ENCODE peak calls at places on chromosomes 3 and 15, in six cellular contexts. F, Z, R, V, L and K are unnamed samples.

GRCh38 chr15:25250906-25251622 is 187.8 kb downstream of the UBE3A start:
- DNase-seq in F (no peak), Z (no peak), R (no peak), V (no peak), L (no peak), K (no peak)

GRCh38 chr3:50321844-50322385 is 630 bp downstream of the HYAL2 start:
- DNase-seq in F (no peak), Z (no peak), R (peak), V (no peak), L (no peak), K (no peak)

GRCh38 chr3:33394403-33395054 is 45.7 kb downstream of the UBP1 start:
- DNase-seq in F (no peak), Z (no peak), R (no peak), V (no peak), L (no peak), K (no peak)

GRCh38 chr15:59553879-59554735 is 57.5 kb upstream of the GCNT3 start:
- DNase-seq in F (no peak), Z (peak), R (peak), V (no peak), L (no peak), K (no peak)

GRCh38 chr3:177490626-177491025 is 293.3 kb upstream of the TBL1XR1 start:
- DNase-seq in F (no peak), Z (no peak), R (no peak), V (no peak), L (no peak), K (no peak)

GRCh38 chr15:77808581-77809198 is 176.0 kb upstream of the LINGO1 start:
- DNase-seq in F (no peak), Z (no peak), R (no peak), V (no peak), L (no peak), K (no peak)

GRCh38 chr3:71064288-71064975 is 519.1 kb downstream of the FOXP1 start:
- DNase-seq in F (no peak), Z (peak), R (peak), V (no peak), L (peak), K (no peak)

GRCh38 chr3:155313303-155313702 is 19.8 kb upstream of the STRIT1 start:
- DNase-seq in F (no peak), Z (no peak), R (no peak), V (no peak), L (no peak), K (no peak)

GRCh38 chr15:48975713-48976419 is 12.1 kb upstream of the SHC4 start:
- DNase-seq in F (peak), Z (peak), R (peak), V (no peak), L (peak), K (peak)

GRCh38 chr3:185979721-185980121 is 41.9 kb upstream of the TRA2B start:
- DNase-seq in F (no peak), Z (peak), R (no peak), V (no peak), L (no peak), K (no peak)

GRCh38 chr3:87949189-87949878 is 109.5 kb downstream of the CGGBP1 start:
- DNase-seq in F (no peak), Z (no peak), R (no peak), V (peak), L (no peak), K (no peak)

GRCh38 chr15:43795997-43796396 is 3.9 kb downstream of the SERF2 start:
- DNase-seq in F (no peak), Z (no peak), R (no peak), V (no peak), L (no peak), K (no peak)

GRCh38 chr3:82643948-82644347 is 882.5 kb upstream of the GBE1 start:
- DNase-seq in F (no peak), Z (peak), R (peak), V (no peak), L (no peak), K (peak)

GRCh38 chr15:58432421-58432820 is 630 bp downstream of the LIPC start:
- DNase-seq in F (no peak), Z (no peak), R (no peak), V (no peak), L (no peak), K (no peak)

GRCh38 chr15:77819841-77820728 is 187.4 kb upstream of the LINGO1 start:
- DNase-seq in F (peak), Z (peak), R (peak), V (no peak), L (peak), K (no peak)

GRCh38 chr3:197354195-197355059 is 56.0 kb upstream of the DLG1 start:
- DNase-seq in F (no peak), Z (no peak), R (no peak), V (peak), L (no peak), K (no peak)

GRCh38 chr15:50353251-50353998 is 1.6 kb downstream of the GABPB1 start:
- DNase-seq in F (no peak), Z (no peak), R (no peak), V (no peak), L (no peak), K (no peak)

GRCh38 chr15:66024998-66025397 is 155.7 kb downstream of the RAB11A start:
- DNase-seq in F (no peak), Z (no peak), R (no peak), V (no peak), L (no peak), K (no peak)

GRCh38 chr3:177703788-177704187 is 506.5 kb upstream of the TBL1XR1 start:
- DNase-seq in F (no peak), Z (no peak), R (no peak), V (no peak), L (no peak), K (no peak)

GRCh38 chr15:84981711-84982300 is at the start of gene PDE8A:
- DNase-seq in F (no peak), Z (peak), R (no peak), V (no peak), L (peak), K (no peak)

GRCh38 chr15:63474810-63475316 is 29.5 kb upstream of the USP3 start:
- DNase-seq in F (no peak), Z (no peak), R (peak), V (peak), L (no peak), K (no peak)

GRCh38 chr3:194266658-194267005 is 84.5 kb downstream of the CPN2 start:
- DNase-seq in F (no peak), Z (no peak), R (no peak), V (no peak), L (peak), K (no peak)

GRCh38 chr3:141367038-141367730 is 1.1 kb upstream of the ZBTB38 start:
- DNase-seq in F (peak), Z (peak), R (no peak), V (no peak), L (no peak), K (no peak)

GRCh38 chr3:141366285-141367037 is 1.8 kb upstream of the ZBTB38 start:
- DNase-seq in F (peak), Z (peak), R (peak), V (no peak), L (no peak), K (no peak)

GRCh38 chr3:141370065-141370533 is 1.8 kb downstream of the ZBTB38 start:
- DNase-seq in F (peak), Z (peak), R (peak), V (peak), L (no peak), K (peak)

GRCh38 chr3:141368062-141368924 is at the start of gene ZBTB38:
- DNase-seq in F (peak), Z (peak), R (peak), V (no peak), L (peak), K (peak)

GRCh38 chr3:141368925-141369794 is 856 bp downstream of the ZBTB38 start:
- DNase-seq in F (no peak), Z (peak), R (no peak), V (no peak), L (no peak), K (no peak)
- H3K4me3 ChIP-seq in F (peak), Z (peak), R (peak), V (peak), L (no peak), K (peak)

DNA sequence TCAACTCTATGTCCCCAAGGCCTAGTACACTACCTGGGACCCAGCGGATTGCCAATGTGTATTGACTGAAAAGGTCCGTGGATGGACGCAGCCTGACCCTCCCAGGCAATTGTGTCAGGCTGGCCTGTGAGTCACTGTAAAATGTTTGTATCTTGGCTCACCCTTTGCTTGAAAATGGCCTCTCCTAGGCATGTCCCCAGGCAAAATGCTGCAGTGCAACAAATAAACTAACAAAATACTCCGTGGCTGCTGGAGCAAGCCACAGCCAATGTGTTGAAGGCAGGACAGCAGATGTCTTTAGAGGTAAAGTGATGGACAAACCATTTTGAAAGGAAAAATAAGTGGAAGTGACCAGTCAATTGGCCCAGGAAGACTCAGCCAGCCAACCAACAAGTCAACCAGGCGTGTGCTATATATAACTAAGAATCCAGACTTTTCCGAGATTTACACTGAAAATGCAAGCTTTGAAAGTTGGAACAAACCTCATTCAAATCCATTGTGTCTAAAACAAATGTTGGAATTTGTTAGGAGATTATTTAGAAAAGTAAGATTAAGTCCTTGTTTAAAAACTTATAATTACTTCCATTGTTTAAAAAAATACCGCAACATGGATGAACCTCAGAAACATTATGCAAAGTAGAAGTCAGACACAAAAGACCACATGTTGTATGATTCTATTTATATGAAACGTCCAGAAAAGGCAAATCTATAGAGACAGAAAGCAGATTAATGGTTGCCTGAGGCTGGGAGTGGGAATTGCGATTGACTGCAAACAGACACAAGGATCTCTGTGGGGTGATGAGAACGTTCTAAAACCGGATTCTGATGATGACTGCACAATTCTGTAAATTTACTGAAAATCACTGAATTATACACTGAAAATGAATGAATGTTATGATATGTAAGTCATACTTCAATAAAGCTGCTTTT is 191.2 kb downstream of the TLE3 start:
- DNase-seq in F (no peak), Z (no peak), R (no peak), V (no peak), L (no peak), K (no peak)
- TF ChIP-seq ZNF274 in F (no peak), Z (no peak), R (no peak), V (no peak), L (no peak), K (no peak)

DNA sequence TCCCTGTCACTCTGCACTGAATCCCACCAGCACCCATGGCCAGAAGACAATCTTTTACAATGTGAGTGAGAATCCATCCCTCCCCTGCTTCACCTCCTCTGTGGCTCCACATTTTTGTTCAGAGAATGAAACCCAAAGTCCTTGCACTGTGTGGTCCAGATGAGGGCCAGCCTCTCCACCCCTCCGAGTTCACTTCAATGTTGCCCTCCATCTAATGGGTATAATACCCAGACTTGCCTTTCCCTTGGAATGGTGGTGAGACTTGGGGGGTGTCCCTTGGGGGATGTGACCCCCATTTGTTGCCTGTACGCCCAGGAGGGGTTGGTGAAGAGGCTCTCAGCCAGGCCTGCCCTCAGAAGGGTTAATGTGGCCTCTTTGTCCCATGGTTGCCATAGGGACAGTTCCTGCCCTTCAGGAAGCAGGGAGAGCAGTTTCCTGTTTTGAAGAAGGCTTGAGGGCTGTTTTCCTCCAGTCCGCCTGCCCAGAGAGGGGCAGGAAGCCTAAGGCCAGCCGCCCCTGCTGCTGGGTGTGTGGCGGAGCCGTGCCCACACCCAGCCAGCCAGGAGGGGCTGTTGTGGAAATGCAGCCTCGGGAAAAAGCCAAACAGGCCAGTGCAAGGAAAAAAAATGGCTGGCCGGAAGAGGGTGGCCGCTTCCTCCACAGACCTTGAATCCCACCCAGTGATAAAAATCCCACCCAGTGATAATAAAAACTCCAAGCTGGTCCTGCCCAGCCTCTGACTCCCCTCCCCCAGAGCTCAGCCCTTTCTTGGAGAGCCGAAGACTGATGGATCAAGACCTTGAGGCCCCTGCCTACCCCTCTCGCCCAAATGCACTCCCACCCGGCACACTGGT is 14.6 kb upstream of the FGD5 start:
- DNase-seq in F (no peak), Z (no peak), R (peak), V (no peak), L (no peak), K (no peak)
- TF ChIP-seq YY1 in F (no peak), Z (peak), R (peak), V (no peak), L (no peak), K (no peak)

GRCh38 chr3:183590442-183590841 is 34.9 kb upstream of the KLHL6 start:
- DNase-seq in F (no peak), Z (no peak), R (no peak), V (no peak), L (no peak), K (no peak)

GRCh38 chr3:183587337-183587736 is 31.8 kb upstream of the KLHL6 start:
- DNase-seq in F (no peak), Z (no peak), R (no peak), V (no peak), L (no peak), K (no peak)

GRCh38 chr3:183594636-183595035 is 39.1 kb upstream of the KLHL6 start:
- DNase-seq in F (no peak), Z (no peak), R (no peak), V (no peak), L (no peak), K (no peak)

GRCh38 chr3:183592820-183593219 is 37.3 kb upstream of the KLHL6 start:
- DNase-seq in F (no peak), Z (no peak), R (no peak), V (no peak), L (no peak), K (no peak)

DNA sequence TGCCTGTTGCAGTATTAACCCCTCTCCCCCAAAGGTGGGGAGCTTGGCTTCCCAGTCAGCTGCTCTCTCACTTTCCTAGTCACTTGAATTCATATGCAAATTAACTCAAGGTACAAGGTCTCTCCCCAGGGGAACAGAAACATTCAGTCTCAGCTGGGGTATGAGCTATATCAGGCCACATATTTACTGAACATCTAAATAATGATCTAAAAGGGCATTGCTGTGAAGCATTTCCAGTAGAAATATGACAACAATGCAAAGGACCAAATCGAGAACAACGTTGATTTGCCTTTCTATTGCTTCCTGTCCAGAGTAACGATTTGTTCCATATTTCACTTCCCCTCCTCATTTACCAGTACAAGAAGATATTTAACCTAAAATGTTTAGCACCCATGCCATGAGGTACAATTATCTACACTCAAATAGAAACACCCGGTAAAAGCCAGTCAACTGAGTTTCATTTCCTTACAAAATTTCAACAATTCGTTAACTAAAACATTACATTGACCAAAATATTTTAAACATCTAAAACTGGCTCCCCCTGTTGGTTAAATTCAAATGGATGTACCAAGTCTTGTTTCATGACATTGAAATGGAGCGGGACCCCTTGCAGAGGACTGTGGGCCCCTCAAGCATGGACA is 36.5 kb upstream of the KLHL6 start:
- DNase-seq in F (peak), Z (no peak), R (no peak), V (peak), L (no peak), K (no peak)
- H3K4me3 ChIP-seq in F (no peak), Z (no peak), R (no peak), V (no peak), L (no peak), K (no peak)

DNA sequence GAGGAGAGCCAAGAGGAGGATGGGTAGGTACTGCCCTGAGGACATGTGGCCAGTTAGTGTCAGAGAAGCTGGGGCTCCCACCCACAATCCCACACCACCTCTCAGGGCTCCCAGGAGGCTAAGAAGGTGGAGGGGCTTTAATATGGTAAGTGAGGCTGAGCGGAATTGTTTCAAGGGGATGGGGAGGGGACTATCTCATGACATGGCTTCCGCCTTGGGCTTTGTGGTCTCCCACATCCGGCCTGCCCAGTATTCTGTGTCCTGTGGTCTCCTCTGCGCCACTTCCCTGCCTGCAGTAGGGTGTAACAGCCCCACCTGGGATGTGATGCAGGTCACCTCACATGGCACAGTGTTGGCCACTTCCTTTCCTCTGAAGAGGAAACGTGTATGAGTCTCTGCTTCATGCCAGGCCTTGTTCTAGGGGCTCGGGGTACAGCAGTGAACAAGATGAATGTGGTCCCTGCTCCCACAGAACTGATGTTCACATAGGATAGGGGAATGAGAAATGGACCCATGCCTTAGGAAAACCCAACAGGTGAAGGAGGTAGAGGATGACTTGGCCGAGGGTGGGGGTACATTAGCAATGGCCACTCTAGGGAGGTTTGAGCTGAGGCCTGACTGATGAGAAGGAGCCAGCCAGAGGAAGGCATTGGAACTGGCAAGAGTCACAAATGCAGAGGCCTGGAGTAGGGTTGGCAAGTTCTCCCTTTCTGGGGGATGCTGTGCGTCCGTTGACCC is 3.2 kb downstream of the NEIL1 start:
- DNase-seq in F (no peak), Z (no peak), R (no peak), V (peak), L (no peak), K (no peak)
- TF ChIP-seq ZNF274 in F (no peak), Z (no peak), R (no peak), V (no peak), L (no peak), K (no peak)

GRCh38 chr3:8484409-8485140 is 17.0 kb upstream of the LMCD1 start:
- DNase-seq in F (no peak), Z (no peak), R (no peak), V (no peak), L (no peak), K (no peak)
- TF ChIP-seq YY1 in F (no peak), Z (no peak), R (no peak), V (no peak), L (no peak), K (no peak)

GRCh38 chr15:68378595-68378994 is 53.4 kb downstream of the ITGA11 start:
- DNase-seq in F (no peak), Z (no peak), R (no peak), V (no peak), L (no peak), K (no peak)

GRCh38 chr15:68379058-68379758 is 52.8 kb downstream of the ITGA11 start:
- DNase-seq in F (no peak), Z (no peak), R (no peak), V (no peak), L (peak), K (no peak)

GRCh38 chr15:68382286-68383007 is 49.5 kb downstream of the ITGA11 start:
- DNase-seq in F (no peak), Z (no peak), R (no peak), V (no peak), L (peak), K (no peak)

GRCh38 chr15:68379759-68380290 is 52.1 kb downstream of the ITGA11 start:
- DNase-seq in F (no peak), Z (no peak), R (no peak), V (no peak), L (peak), K (no peak)

GRCh38 chr15:68380456-68380855 is 51.5 kb downstream of the ITGA11 start:
- DNase-seq in F (no peak), Z (no peak), R (no peak), V (no peak), L (peak), K (no peak)
- H3K4me3 ChIP-seq in F (no peak), Z (no peak), R (no peak), V (no peak), L (no peak), K (no peak)

GRCh38 chr3:48492461-48493202 is 11.3 kb downstream of the SHISA5 start:
- DNase-seq in F (no peak), Z (no peak), R (no peak), V (no peak), L (no peak), K (no peak)
- TF ChIP-seq ZNF274 in F (no peak), Z (no peak), R (no peak), V (no peak), L (no peak), K (no peak)